ENCODE peak calls at places on chromosomes 12 and 14, in ten cellular contexts. K, U, I, Q, R, H, Y, S, J and E are unnamed samples.

GRCh38 chr12:131724534-131724933 is 13.6 kb downstream of the SFSWAP start:
- DNase-seq in R (no peak), I (no peak), U (no peak), Y (peak), K (peak), S (no peak), J (no peak), H (no peak), Q (no peak), E (no peak)

GRCh38 chr14:77022219-77022852 is 6.2 kb downstream of the IRF2BPL start:
- DNase-seq in Q (no peak), I (no peak), S (no peak), H (no peak), J (no peak), K (no peak), R (peak), U (no peak), Y (no peak), E (peak)

GRCh38 chr14:90291699-90292098 is 35.3 kb downstream of the PSMC1 start:
- DNase-seq in H (no peak), J (peak), Y (no peak), S (no peak), Q (no peak), U (no peak), K (no peak), R (no peak), I (no peak), E (no peak)

GRCh38 chr12:121709478-121709890 is 3.1 kb upstream of the TMEM120B start:
- DNase-seq in Q (no peak), K (peak), S (no peak), U (no peak), I (no peak), H (no peak), J (no peak), Y (no peak), R (peak), E (no peak)

GRCh38 chr12:106645465-106646330 is 62.9 kb downstream of the RFX4 start:
- DNase-seq in R (no peak), U (no peak), S (no peak), J (no peak), Q (no peak), K (no peak), Y (no peak), I (no peak), H (no peak), E (no peak)

GRCh38 chr12:42641231-42641630 is 51.7 kb upstream of the PRICKLE1 start:
- DNase-seq in H (no peak), I (no peak), J (no peak), K (peak), Q (no peak), R (no peak), U (no peak), Y (no peak), S (no peak), E (no peak)

GRCh38 chr12:12715459-12716150 is 1.6 kb upstream of the CDKN1B start:
- DNase-seq in J (no peak), I (peak), H (no peak), K (no peak), Y (no peak), R (no peak), S (no peak), Q (no peak), U (peak), E (peak)

GRCh38 chr14:92316937-92317336 is 6.0 kb upstream of the SLC24A4 start:
- DNase-seq in I (no peak), Q (no peak), K (no peak), R (no peak), J (no peak), H (no peak), U (no peak), S (no peak), Y (peak), E (no peak)

GRCh38 chr14:65224799-65225198 is 122.5 kb upstream of the MAX start:
- DNase-seq in I (no peak), U (no peak), K (no peak), Y (no peak), J (no peak), R (peak), Q (no peak), H (no peak), S (no peak), E (no peak)

GRCh38 chr14:68137704-68138619 is 318.4 kb downstream of the RAD51B start:
- DNase-seq in R (peak), S (peak), K (peak), I (no peak), J (no peak), Y (peak), U (no peak), H (no peak), Q (no peak), E (peak)

GRCh38 chr14:69685217-69685616 is 73.8 kb downstream of the SUSD6 start:
- DNase-seq in S (no peak), K (peak), J (no peak), Q (no peak), Y (no peak), R (no peak), I (no peak), H (no peak), U (no peak), E (no peak)

GRCh38 chr14:76091036-76091435 is 60.7 kb upstream of the GPATCH2L start:
- DNase-seq in R (peak), J (no peak), K (no peak), H (peak), Q (peak), U (no peak), S (no peak), I (no peak), Y (no peak), E (no peak)

DNA sequence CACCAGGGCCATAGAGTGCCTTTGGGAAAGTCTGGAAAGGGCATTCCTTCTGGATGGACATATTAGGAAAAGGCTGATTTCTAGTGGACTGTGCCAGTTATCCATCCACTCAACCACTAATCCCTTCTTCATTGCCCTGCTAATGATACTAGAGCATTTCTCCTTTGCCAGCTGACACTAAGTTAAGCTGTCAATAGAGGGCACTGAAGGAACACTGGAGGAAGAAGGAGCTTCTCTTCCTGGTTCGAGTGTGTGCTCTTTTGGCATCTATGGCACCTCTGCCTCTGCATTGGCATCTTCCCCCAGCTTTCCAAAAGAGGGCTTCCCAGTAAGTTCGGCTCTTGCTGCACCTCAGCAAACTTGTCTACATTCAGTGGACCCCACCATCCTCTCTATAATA is 165.4 kb downstream of the DERA start:
- DNase-seq in I (no peak), K (peak), J (no peak), R (no peak), U (no peak), S (peak), H (no peak), Y (peak), Q (no peak), E (peak)
- H3K27ac ChIP-seq in I (no peak), K (no peak), J (no peak), R (no peak), U (no peak), S (no peak), H (no peak), Y (no peak), Q (no peak), E (no peak)

GRCh38 chr12:54025507-54026393 is 2.5 kb upstream of the HOXC6 start:
- DNase-seq in U (no peak), Q (no peak), K (no peak), R (no peak), J (no peak), S (no peak), H (no peak), I (no peak), Y (peak), E (no peak)
- H3K4me3 ChIP-seq in U (no peak), Q (peak), K (no peak), R (no peak), J (no peak), S (no peak), H (no peak), I (no peak), Y (no peak), E (no peak)

GRCh38 chr12:4745249-4745648 is 25.0 kb downstream of the GALNT8 start:
- DNase-seq in R (no peak), U (no peak), S (no peak), Y (no peak), J (no peak), Q (no peak), H (peak), I (no peak), K (no peak), E (no peak)
- H3K27ac ChIP-seq in R (no peak), U (no peak), S (no peak), Y (no peak), J (no peak), Q (no peak), H (peak), I (no peak), K (no peak), E (no peak)

DNA sequence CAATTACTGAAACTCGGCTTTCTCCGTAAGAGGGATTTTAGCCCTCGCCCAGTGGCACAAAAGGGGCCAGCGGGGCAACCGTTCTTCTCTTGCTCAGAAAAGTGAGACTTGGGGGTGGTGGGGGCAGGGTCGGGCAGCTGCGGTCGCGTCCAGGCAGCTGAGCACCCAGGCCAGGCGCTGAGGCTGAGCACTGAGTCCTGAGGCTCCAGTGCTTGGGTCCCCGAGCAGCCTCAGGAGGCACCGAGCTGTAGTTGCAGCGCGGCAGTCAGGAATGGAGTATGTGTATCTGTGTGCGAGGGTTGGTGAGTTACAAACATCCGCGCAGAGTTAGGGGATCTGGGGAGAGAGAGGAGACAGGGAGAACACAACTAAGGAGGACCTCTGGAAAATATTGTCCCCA is 4.1 kb upstream of the HOXC6 start:
- DNase-seq in R (no peak), I (no peak), J (no peak), H (no peak), K (no peak), Q (no peak), S (no peak), Y (peak), U (no peak), E (no peak)
- H3K4me3 ChIP-seq in R (no peak), I (no peak), J (no peak), H (no peak), K (no peak), Q (peak), S (no peak), Y (peak), U (no peak), E (no peak)